ENCODE peak calls at places on chromosomes 12 and 14, in eight cellular contexts. H is spleen, X is stomach, I is left lung, V is fibroblast of lung, G is mesendoderm, S is IMR-90, J is cardiac muscle cell. N is an unnamed sample. For H3K27me3, the result is how much of the 10 kb centered on the place peaks cover.

GRCh38 chr12:79344855-79345840 is 345.6 kb downstream of the PAWR start:
- DNase-seq in H (no peak), X (no peak), I (no peak), V (peak), G (peak), S (peak), J (peak), N (no peak)

GRCh38 chr12:70842136-70842535 is 78.4 kb downstream of the PTPRR start:
- DNase-seq in H (no peak), X (no peak), I (no peak), V (no peak), G (no peak), S (no peak), J (no peak), N (no peak)

GRCh38 chr14:20662968-20663731 is 21.2 kb upstream of the RNASE4 start:
- DNase-seq in H (peak), X (peak), I (peak), V (peak), G (peak), S (peak), J (peak), N (no peak)

GRCh38 chr12:49503674-49504180 is 35.1 kb upstream of the KCNH3 start:
- DNase-seq in H (no peak), X (peak), I (no peak), V (peak), G (peak), S (peak), J (peak), N (no peak)

GRCh38 chr14:71403673-71404072 is 496.4 kb downstream of the PCNX1 start:
- DNase-seq in H (no peak), X (no peak), I (no peak), V (peak), G (peak), S (peak), J (peak), N (no peak)

GRCh38 chr12:130017571-130018449 is 114.0 kb upstream of the TMEM132D start:
- DNase-seq in H (no peak), X (no peak), I (no peak), V (no peak), G (no peak), S (no peak), J (no peak), N (no peak)

GRCh38 chr14:43306053-43306452 is 1201.0 kb downstream of the FSCB start:
- DNase-seq in H (no peak), X (no peak), I (no peak), V (no peak), G (no peak), S (no peak), J (no peak), N (no peak)

GRCh38 chr12:79121486-79121885 is 256.9 kb downstream of the SYT1 start:
- DNase-seq in H (no peak), X (no peak), I (no peak), V (no peak), G (peak), S (no peak), J (peak), N (no peak)

GRCh38 chr14:69664865-69665526 is 53.6 kb downstream of the SUSD6 start:
- DNase-seq in H (no peak), X (no peak), I (no peak), V (no peak), G (no peak), S (no peak), J (no peak), N (no peak)

GRCh38 chr14:70748422-70748821 is 60.9 kb downstream of the MAP3K9 start:
- DNase-seq in H (no peak), X (no peak), I (no peak), V (no peak), G (no peak), S (no peak), J (no peak), N (no peak)

GRCh38 chr14:103880334-103880985 is 33.1 kb upstream of the PPP1R13B start:
- DNase-seq in H (peak), X (peak), I (peak), V (peak), G (no peak), S (peak), J (peak), N (peak)

GRCh38 chr12:79360269-79360668 is 330.5 kb downstream of the PAWR start:
- DNase-seq in H (no peak), X (no peak), I (no peak), V (no peak), G (no peak), S (no peak), J (no peak), N (no peak)

GRCh38 chr14:71246539-71246938 is 339.3 kb downstream of the PCNX1 start:
- DNase-seq in H (no peak), X (no peak), I (no peak), V (no peak), G (no peak), S (no peak), J (no peak), N (no peak)

GRCh38 chr14:80940146-80940545 is 1.4 kb downstream of the CEP128 start:
- DNase-seq in H (no peak), X (no peak), I (no peak), V (no peak), G (no peak), S (no peak), J (no peak), N (no peak)

GRCh38 chr14:51744372-51745150 is 92.9 kb downstream of the FRMD6 start:
- DNase-seq in H (no peak), X (no peak), I (no peak), V (no peak), G (no peak), S (no peak), J (no peak), N (no peak)

GRCh38 chr12:68185598-68185997 is 26.1 kb upstream of the IFNG start:
- DNase-seq in H (no peak), X (no peak), I (no peak), V (no peak), G (no peak), S (no peak), J (no peak), N (no peak)

GRCh38 chr14:61444215-61444768 is 122.9 kb downstream of the PRKCH start:
- DNase-seq in H (peak), X (no peak), I (peak), V (peak), G (no peak), S (no peak), J (no peak), N (no peak)

GRCh38 chr12:16155938-16156337 is 121.5 kb downstream of the SLC15A5 start:
- DNase-seq in H (no peak), X (no peak), I (no peak), V (no peak), G (no peak), S (no peak), J (peak), N (no peak)

GRCh38 chr12:52992699-52993557 is 13.3 kb upstream of the EIF4B start:
- DNase-seq in H (no peak), X (peak), I (no peak), V (no peak), G (peak), S (peak), J (peak), N (no peak)

GRCh38 chr12:108446766-108447165 is 68.3 kb upstream of the FICD start:
- DNase-seq in H (no peak), X (no peak), I (no peak), V (no peak), G (peak), S (no peak), J (peak), N (no peak)

GRCh38 chr14:98444077-98444476 is 827.9 kb downstream of the BCL11B start:
- DNase-seq in H (no peak), X (no peak), I (no peak), V (no peak), G (no peak), S (no peak), J (no peak), N (no peak)

GRCh38 chr14:63650336-63650952 is 8.8 kb upstream of the WDR89 start:
- DNase-seq in H (no peak), X (no peak), I (peak), V (peak), G (no peak), S (peak), J (peak), N (no peak)

GRCh38 chr12:7989827-7990491 is 42.6 kb upstream of the FOXJ2 start:
- DNase-seq in H (peak), X (peak), I (peak), V (no peak), G (peak), S (peak), J (no peak), N (peak)

GRCh38 chr14:33618361-33619095 is 332.3 kb downstream of the EGLN3 start:
- DNase-seq in H (no peak), X (no peak), I (no peak), V (no peak), G (peak), S (no peak), J (no peak), N (no peak)

GRCh38 chr12:25806271-25806670 is 152.2 kb upstream of the RASSF8 start:
- DNase-seq in H (no peak), X (no peak), I (no peak), V (peak), G (no peak), S (peak), J (peak), N (no peak)

GRCh38 chr12:56248711-56249110 is 9.5 kb downstream of the ANKRD52 start:
- DNase-seq in H (no peak), X (no peak), I (no peak), V (no peak), G (no peak), S (no peak), J (no peak), N (no peak)
- H3K27me3 ChIP-seq in H (under half), X (under half), I (under half), V (under half), G (under half), S (under half), J (under half), N (under half)

DNA sequence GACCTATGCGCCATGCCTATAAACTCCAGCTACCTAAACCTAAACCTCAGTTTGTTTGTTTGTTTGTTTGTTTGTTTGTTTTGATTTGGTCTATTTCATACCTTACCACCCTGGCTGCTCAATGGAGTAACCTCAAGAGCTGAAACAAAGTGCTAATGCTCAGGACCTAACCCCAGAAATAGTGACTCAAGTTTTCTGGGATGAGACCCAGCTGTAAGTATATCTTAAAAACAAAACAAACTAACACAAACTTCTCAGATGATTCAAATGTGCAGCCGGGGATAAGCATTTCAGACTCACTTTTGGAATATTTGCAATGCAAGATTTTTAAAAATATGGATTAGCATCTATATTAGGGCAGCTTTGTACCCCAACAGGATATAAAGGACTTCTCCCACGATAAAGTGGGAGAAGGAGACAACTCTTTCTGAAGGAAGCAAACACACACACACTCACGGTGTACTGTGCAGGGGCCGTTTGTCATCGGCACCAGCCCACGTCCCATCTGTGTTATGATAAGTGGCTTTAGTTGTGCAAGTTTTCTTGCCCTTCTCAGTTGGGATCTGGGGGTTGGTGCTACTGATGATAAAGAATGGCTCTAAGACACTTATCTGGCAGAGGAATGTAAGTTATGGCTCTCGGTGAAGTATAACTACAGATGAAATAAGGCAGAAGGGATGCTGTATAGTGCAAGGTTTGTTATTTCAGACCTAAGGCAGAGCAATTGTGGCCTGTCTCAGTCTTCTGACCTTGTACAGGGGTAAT is 516.7 kb upstream of the TMEM132C start:
- DNase-seq in H (no peak), X (no peak), I (no peak), V (no peak), G (no peak), S (no peak), J (no peak), N (no peak)
- H3K27me3 ChIP-seq in H (under half), X (under half), I (under half), V (under half), G (under half), S (under half), J (under half), N (under half)

DNA sequence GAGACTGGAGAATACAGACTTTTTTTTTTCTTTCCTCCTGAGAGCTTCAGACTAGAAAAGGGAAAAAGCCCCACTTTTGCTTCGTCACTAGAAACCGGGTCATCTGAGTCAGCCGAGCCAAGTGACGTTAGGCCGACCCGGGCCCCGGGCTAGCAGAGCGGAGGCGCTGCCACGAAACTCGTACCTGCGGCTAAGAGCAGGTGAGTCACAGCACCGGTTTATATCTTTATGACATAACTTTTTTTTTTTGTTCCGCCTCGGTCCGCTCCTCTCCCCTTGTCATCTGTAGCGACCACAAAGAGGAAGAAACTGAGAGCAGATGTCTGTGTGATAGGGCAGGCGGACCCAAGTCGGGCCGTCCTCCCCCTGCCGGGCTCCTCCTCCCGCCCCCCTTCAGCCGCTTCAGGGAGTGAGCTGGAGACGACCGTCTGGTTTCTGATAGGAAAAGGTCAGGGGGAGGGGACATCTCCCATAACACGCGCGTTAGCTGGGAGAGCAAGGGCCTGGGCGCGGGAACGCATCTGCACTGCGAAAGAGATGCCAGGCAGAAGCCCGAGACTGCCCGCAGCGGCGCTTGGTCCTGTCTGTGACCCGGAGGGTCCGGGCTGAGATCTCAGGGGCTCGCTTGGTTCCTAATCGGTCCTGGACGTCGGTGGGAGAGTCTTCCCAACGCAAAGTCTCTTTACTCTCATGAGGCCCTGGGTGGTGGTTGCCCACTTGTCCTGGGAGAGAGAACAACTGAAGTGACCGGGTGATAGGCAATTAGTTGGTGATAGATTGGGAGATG is 573 bp downstream of the TTC6 start:
- DNase-seq in H (no peak), X (peak), I (peak), V (no peak), G (peak), S (peak), J (no peak), N (no peak)
- H3K27me3 ChIP-seq in H (under half), X (half or more), I (half or more), V (half or more), G (half or more), S (half or more), J (half or more), N (half or more)

DNA sequence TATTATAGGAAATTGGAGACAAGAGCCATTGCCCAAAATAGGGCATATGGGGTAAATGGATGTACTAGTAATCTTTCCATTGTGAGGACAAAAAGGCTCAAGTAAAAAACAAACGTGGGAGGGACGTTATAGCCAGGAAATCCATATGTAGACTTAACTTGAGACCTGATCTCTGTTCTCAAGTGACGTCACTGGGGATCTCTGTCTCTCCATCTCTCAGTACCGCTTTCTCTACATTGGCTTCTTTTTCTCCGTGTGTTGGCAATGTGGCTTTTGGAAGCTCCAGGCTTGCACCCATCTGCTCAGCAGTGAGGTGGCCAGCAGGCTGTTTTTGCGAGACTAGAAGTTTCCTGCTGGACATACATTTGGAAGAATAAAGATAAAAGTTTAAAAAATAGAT is 66.0 kb upstream of the NRXN3 start:
- DNase-seq in H (no peak), X (no peak), I (no peak), V (no peak), G (no peak), S (no peak), J (no peak), N (no peak)
- H3K27me3 ChIP-seq in H (under half), X (under half), I (under half), V (under half), G (under half), S (under half), J (under half), N (under half)

GRCh38 chr12:113151655-113152054 is 2.1 kb downstream of the CFAP73 start:
- DNase-seq in H (no peak), X (no peak), I (no peak), V (no peak), G (no peak), S (no peak), J (no peak), N (no peak)
- H3K27me3 ChIP-seq in H (under half), X (half or more), I (half or more), V (under half), G (under half), S (under half), J (half or more), N (under half)

DNA sequence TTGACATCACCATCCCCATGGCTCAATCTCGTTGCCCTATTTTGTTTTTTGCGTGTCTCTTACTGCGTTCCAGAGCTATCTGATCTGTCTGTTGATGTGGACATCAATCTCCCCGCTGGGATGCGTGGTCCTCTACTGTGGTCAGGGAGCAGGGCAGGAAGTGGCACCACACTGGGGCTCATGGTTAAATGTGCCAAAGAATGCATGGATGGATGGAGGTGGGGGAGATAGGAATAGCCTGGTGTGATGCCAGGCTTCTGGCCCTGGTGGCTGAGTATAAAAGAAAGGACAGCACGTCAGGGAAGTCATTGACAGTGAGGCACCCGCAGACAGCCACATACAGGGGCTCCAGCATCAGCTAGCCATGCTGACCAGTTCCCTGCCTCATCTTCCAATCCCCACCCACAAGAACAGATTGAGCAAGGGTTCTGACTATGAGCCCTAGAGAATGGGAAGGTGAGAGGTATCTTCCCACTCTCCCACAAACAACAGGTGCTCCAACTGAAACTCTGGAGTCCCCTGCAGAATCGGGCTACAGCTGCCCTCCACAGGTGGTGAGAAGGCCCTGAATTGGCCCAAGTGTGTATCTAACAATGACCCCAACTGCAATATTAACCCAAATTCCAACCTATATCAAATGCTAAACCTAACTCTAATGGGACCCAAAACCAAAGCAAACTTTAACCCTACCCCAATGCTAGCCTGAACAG is 2.7 kb upstream of the BEGAIN start:
- DNase-seq in H (peak), X (no peak), I (peak), V (no peak), G (no peak), S (no peak), J (no peak), N (no peak)
- H3K27me3 ChIP-seq in H (under half), X (half or more), I (half or more), V (under half), G (under half), S (half or more), J (half or more), N (under half)

DNA sequence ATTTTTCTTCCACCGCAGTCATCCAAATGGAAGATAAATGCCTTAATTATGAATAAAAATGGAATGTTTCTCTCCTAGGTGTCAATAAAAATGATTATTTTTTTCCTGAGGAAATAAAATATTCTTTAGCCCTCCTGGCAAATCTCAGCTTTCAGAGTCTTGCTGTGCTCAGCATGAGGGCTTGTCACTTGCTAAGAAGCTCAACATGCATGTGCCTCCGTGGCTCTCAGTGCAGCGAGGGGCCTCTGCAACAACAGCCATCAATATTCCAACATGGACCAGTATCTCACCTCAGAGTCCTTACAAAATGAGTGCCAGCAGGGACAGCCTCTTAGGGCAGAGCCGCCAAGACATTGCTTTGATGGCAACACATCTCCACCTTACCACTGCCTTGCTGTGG is 159.5 kb upstream of the TMPO start:
- DNase-seq in H (no peak), X (no peak), I (no peak), V (no peak), G (no peak), S (no peak), J (no peak), N (no peak)
- H3K27me3 ChIP-seq in H (under half), X (under half), I (under half), V (under half), G (under half), S (under half), J (under half), N (under half)

GRCh38 chr14:54784657-54785056 is 118.0 kb downstream of the GCH1 start:
- DNase-seq in H (no peak), X (no peak), I (no peak), V (no peak), G (no peak), S (no peak), J (no peak), N (peak)
- H3K27me3 ChIP-seq in H (under half), X (under half), I (under half), V (under half), G (under half), S (under half), J (under half), N (under half)

GRCh38 chr12:132605055-132605441 is 5.3 kb downstream of the LRCOL1 start:
- DNase-seq in H (no peak), X (no peak), I (no peak), V (no peak), G (no peak), S (no peak), J (no peak), N (no peak)

GRCh38 chr12:132606466-132606865 is 3.9 kb downstream of the LRCOL1 start:
- DNase-seq in H (no peak), X (no peak), I (no peak), V (no peak), G (no peak), S (no peak), J (no peak), N (no peak)

GRCh38 chr12:132605892-132606291 is 4.5 kb downstream of the LRCOL1 start:
- DNase-seq in H (peak), X (no peak), I (no peak), V (no peak), G (no peak), S (no peak), J (no peak), N (no peak)

GRCh38 chr12:132608231-132609171 is 1.9 kb downstream of the LRCOL1 start:
- DNase-seq in H (no peak), X (no peak), I (no peak), V (peak), G (no peak), S (no peak), J (no peak), N (no peak)

DNA sequence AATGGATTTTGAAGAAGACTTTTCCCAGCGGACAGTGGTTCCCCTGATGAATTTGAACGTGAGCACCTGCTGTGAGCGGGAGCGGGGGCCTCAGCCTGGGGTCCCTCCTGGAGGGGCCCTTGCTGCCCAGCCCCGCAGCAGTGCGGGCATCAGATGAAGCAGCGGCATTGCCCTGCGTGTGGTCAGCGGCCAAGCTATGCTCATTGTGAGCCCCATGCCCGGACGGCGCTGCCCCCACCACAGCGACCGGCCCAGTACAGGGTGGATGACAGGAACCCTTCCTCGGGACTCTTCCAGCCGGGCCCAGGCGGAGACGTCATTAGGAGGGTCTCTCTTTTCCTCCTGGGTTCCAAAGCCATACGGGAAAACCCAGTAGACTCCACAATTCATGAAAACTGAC is 3.5 kb downstream of the LRCOL1 start:
- DNase-seq in H (no peak), X (no peak), I (no peak), V (no peak), G (no peak), S (no peak), J (no peak), N (no peak)
- H3K27me3 ChIP-seq in H (under half), X (half or more), I (half or more), V (under half), G (under half), S (under half), J (half or more), N (under half)